ENCODE peak calls at places on chromosomes 16 and 17, in eight cellular contexts. D is A549; P is activated B cell treated with CpG ODN at 0.5 μM for 24 hours; Q is neural progenitor cell; K is CD4-positive, alpha-beta T cell; E is left lung; G is cardiac muscle cell; R is astrocyte of the cerebellum. T is an unnamed sample.

GRCh38 chr17:7237761-7238417 is 1.4 kb downstream of the PHF23 start:
- DNase-seq in D (peak), P (peak), Q (peak), K (peak), E (peak), G (peak), R (no peak), T (peak)

GRCh38 chr16:30005341-30006094 is 5.3 kb downstream of the DOC2A start:
- DNase-seq in D (peak), P (peak), Q (peak), K (peak), E (no peak), G (peak), R (no peak), T (no peak)

GRCh38 chr17:30290077-30290476 is 1.7 kb downstream of the BLMH start:
- DNase-seq in D (no peak), P (no peak), Q (no peak), K (no peak), E (no peak), G (no peak), R (no peak), T (no peak)

GRCh38 chr16:6165330-6165984 is 1067.9 kb upstream of the EEF2KMT start:
- DNase-seq in D (no peak), P (no peak), Q (peak), K (no peak), E (no peak), G (no peak), R (peak), T (no peak)

GRCh38 chr16:47916266-47916665 is 239.5 kb downstream of the ABCC12 start:
- DNase-seq in D (no peak), P (no peak), Q (no peak), K (no peak), E (no peak), G (no peak), R (peak), T (no peak)

GRCh38 chr16:88196471-88197400 is 186.0 kb upstream of the ZNF469 start:
- DNase-seq in D (no peak), P (no peak), Q (no peak), K (no peak), E (no peak), G (no peak), R (no peak), T (no peak)

GRCh38 chr17:41185001-41185400 is 290 bp upstream of the KRTAP4-1 start:
- DNase-seq in D (no peak), P (no peak), Q (no peak), K (no peak), E (no peak), G (no peak), R (no peak), T (no peak)

GRCh38 chr16:23706439-23706838 is 6.6 kb downstream of the ERN2 start:
- DNase-seq in D (no peak), P (no peak), Q (no peak), K (no peak), E (no peak), G (no peak), R (no peak), T (no peak)

GRCh38 chr16:53745753-53746258 is 41.9 kb downstream of the FTO start:
- DNase-seq in D (no peak), P (no peak), Q (no peak), K (no peak), E (no peak), G (peak), R (no peak), T (no peak)

GRCh38 chr17:4316648-4317047 is 49.8 kb downstream of the UBE2G1 start:
- DNase-seq in D (no peak), P (no peak), Q (no peak), K (no peak), E (no peak), G (no peak), R (no peak), T (no peak)

GRCh38 chr16:4675864-4676786 is 17.2 kb upstream of the NUDT16L1 start:
- DNase-seq in D (no peak), P (no peak), Q (no peak), K (peak), E (no peak), G (no peak), R (no peak), T (no peak)

GRCh38 chr16:14344945-14345344 is 273.8 kb downstream of the MRTFB start:
- DNase-seq in D (no peak), P (no peak), Q (no peak), K (no peak), E (no peak), G (no peak), R (no peak), T (no peak)
- TF ChIP-seq CTCF in D (no peak), P (no peak), Q (no peak), K (no peak), E (no peak), G (no peak), R (no peak), T (no peak)

DNA sequence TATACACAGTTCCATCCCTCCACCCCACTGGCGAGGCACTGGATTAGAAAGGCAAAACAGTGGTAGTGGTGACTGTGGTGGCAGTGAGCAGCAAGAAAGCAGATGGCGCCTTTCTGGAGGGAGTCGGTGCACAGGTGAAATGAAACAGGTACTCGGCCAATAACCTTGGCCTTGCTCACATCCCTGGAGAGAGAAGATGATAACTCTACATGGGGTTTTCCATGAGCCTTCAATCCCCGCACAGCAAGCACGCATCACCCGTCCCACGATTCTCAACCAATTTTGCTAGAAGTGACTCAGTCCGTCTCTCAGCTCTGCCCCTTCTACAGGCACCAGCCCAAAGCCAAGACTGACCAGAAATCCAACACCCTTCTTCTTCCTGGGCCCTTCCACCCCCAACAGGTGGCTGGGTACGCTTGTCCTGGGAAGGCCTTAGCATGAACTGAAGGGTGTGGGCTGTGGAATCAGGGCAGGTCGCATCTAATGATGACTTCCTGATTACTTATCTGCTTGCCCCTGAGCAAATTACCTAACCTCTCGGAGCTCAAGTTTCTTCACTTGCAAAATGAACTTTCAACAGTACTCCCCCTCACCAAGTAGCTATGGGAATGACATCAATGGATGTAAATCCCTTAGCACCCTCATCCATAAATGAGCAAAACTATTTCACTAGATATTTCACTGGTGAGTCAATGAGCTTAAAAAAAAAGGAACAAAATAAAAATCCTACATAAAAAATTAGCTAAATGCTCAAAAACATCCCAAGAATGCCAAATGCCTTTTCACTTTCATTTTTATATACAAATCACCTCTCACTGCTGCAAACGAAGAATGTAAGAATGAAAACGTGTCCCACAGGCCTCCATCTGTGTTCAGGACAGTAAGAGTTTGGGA is 18.0 kb downstream of the XPO6 start:
- DNase-seq in D (no peak), P (no peak), Q (no peak), K (peak), E (no peak), G (peak), R (peak), T (no peak)
- TF ChIP-seq CTCF in D (no peak), P (no peak), Q (no peak), K (no peak), E (no peak), G (no peak), R (no peak), T (no peak)

GRCh38 chr16:89925596-89926079 is 2.5 kb downstream of the TUBB3 start:
- DNase-seq in D (no peak), P (no peak), Q (peak), K (no peak), E (no peak), G (no peak), R (no peak), T (no peak)
- TF ChIP-seq CTCF in D (no peak), P (no peak), Q (peak), K (no peak), E (no peak), G (no peak), R (peak), T (no peak)

DNA sequence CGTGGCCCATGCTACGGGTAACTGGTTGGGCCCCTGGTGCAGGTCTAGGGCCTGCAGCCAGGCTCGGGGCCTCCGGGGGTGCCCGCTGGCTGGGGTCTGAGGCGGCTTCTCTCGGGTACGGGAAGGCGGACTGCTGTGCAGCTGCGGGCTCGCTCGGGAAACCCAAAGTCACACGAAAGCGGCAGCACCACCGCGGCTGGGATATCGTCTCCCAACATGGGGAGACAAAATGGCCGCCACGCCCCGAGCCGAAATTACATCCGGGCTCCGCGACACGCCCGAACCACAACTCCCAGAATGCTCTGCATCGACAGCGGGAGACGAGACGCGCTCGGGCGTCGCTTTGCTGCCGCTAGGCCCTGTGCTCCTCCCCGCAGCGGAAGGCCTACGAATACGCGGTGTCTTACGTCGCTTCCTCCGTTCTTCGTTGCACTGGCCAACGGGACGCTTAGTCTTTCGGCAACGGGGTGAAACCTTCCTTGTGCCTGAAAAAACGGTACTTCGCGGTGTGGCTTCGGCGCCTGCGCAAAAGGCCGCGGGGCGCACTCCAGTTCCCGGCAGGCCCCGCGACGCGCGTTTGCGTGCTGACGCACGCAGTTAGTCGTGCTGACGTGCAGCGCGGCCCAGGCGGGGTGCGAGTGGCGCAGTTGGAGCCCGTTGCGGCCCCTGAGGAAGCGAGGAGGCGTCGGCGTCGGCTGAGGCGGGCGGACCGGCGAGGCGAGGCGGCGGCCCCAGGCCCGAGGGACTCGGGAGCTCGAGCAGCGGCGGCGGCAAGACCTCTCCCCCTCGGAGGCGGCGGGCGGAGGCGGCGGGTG is at the start of gene SRRM2:
- DNase-seq in D (peak), P (peak), Q (peak), K (peak), E (peak), G (peak), R (peak), T (peak)
- TF ChIP-seq CTCF in D (no peak), P (no peak), Q (no peak), K (no peak), E (peak), G (no peak), R (no peak), T (no peak)

DNA sequence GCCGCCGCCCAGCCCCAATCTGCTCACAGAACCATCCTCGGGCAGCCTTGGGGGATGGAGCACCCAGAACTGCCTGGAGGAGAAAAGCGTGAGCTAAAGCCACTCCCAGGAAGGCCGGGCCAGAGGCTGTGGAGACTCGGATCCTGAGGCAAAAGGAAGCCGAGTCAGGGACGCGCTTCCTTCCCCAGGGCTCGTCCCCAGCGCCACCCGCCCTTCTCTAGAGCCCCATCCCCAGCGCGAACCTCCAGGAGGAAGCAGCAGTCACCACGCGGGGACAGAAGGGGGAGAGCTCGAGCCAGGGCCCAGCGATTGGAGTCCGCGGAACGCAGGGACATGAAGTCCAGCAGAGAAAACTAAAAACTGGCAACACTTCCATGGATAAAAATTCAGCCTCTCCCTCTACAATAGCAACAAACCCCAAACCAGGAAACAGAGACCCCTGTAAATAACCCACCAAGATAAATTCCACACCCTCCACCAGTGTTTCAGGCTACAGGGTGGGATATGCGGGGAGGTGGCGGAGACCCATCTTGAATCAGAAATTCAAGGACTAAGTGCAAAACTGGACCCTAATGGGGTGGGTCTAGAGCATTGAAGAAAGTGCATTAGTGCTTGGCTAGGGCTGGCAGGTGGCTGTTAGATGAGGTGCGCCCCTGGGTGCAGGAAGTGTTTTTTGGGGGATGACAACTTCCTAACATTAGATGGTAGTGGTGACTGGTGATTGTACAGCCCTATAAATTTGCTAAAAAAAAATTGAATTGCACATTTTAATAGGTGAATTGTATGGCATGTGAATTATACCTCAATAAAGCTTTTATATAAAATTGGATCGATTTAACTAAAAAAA is 116.1 kb upstream of the METRNL start:
- DNase-seq in D (no peak), P (no peak), Q (peak), K (peak), E (peak), G (peak), R (peak), T (peak)
- TF ChIP-seq CTCF in D (no peak), P (no peak), Q (peak), K (peak), E (peak), G (peak), R (peak), T (peak)

GRCh38 chr17:2435852-2436251 is 35.0 kb upstream of the MNT start:
- DNase-seq in D (no peak), P (no peak), Q (no peak), K (no peak), E (no peak), G (no peak), R (no peak), T (no peak)

GRCh38 chr17:2438823-2439222 is 38.0 kb upstream of the MNT start:
- DNase-seq in D (no peak), P (no peak), Q (no peak), K (no peak), E (no peak), G (peak), R (peak), T (no peak)

GRCh38 chr17:2435181-2435741 is 34.4 kb upstream of the MNT start:
- DNase-seq in D (no peak), P (no peak), Q (peak), K (no peak), E (no peak), G (peak), R (no peak), T (no peak)

GRCh38 chr17:2436516-2436915 is 35.7 kb upstream of the MNT start:
- DNase-seq in D (no peak), P (no peak), Q (no peak), K (no peak), E (no peak), G (no peak), R (no peak), T (no peak)

DNA sequence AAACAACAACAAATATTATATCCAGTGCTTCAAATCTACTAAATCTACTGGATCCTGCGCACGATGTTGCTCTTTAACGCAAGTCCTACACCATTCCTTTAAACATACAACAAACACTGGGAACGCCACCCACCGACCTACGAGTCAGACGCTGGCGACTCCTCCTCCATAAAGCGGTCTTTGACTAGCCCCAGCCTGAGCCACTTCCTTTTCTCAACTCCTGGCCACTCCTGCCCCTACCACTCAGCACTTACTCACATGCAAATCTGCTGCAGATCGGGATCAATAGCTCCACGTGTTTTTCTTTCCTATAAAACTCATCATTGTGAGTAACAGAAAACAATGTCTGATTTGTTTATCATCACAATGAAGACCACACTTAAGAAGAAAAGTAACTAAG is 32.8 kb upstream of the MNT start:
- DNase-seq in D (no peak), P (no peak), Q (no peak), K (no peak), E (no peak), G (no peak), R (no peak), T (no peak)
- TF ChIP-seq CTCF in D (no peak), P (no peak), Q (no peak), K (no peak), E (no peak), G (no peak), R (no peak), T (no peak)

GRCh38 chr17:22337467-22337866 is 645.1 kb downstream of the KCNJ18 start:
- DNase-seq in D (no peak), P (no peak), Q (no peak), K (no peak), E (no peak), G (no peak), R (no peak), T (no peak)
- TF ChIP-seq CTCF in D (no peak), P (no peak), Q (no peak), K (no peak), E (no peak), G (no peak), R (no peak), T (no peak)

GRCh38 chr17:2939714-2940351 is 123.6 kb downstream of the OR1D5 start:
- DNase-seq in D (no peak), P (no peak), Q (no peak), K (no peak), E (no peak), G (no peak), R (no peak), T (no peak)

GRCh38 chr17:2936771-2937321 is 126.6 kb downstream of the OR1D5 start:
- DNase-seq in D (no peak), P (no peak), Q (no peak), K (no peak), E (no peak), G (no peak), R (no peak), T (no peak)

GRCh38 chr17:2936351-2936750 is 127.1 kb downstream of the OR1D5 start:
- DNase-seq in D (no peak), P (no peak), Q (no peak), K (no peak), E (no peak), G (no peak), R (no peak), T (no peak)

GRCh38 chr17:2935622-2936021 is 127.8 kb downstream of the OR1D5 start:
- DNase-seq in D (no peak), P (no peak), Q (no peak), K (no peak), E (no peak), G (no peak), R (no peak), T (no peak)

GRCh38 chr17:2937331-2938003 is 125.9 kb downstream of the OR1D5 start:
- DNase-seq in D (no peak), P (no peak), Q (no peak), K (no peak), E (no peak), G (peak), R (no peak), T (no peak)
- TF ChIP-seq CTCF in D (no peak), P (no peak), Q (no peak), K (no peak), E (no peak), G (peak), R (no peak), T (no peak)